ENCODE peak calls at places on chromosomes 1 and 21, in nine cellular contexts. One of them, this sample, is unnamed.

GRCh38 chr1:230899845-230900251 is 31.5 kb upstream of the C1orf198 start:
- DNase-seq in ACHN: no peak
- DNase-seq in activated CD4-positive, alpha-beta T cell treated with anti-CD3 and anti-CD28 coated beads, Interleukin-2, amount 50 U/mL, for 24 hours: no peak
- DNase-seq in pancreas: no peak
- DNase-seq in NCI-H2081: no peak
- DNase-seq in SK-N-SH: no peak
- DNase-seq in LNCaP clone FGC: no peak
- DNase-seq in stimulated activated CD4-positive, alpha-beta T cell treated with anti-CD3 and anti-CD28 coated beads, Interleukin-2, amount 100 ng/mL, for 48 hours: no peak
- DNase-seq in fibroblast of gingiva: peak
- DNase-seq in this sample: no peak

GRCh38 chr1:41640141-41640751 is 155.8 kb upstream of the EDN2 start:
- DNase-seq in activated CD4-positive, alpha-beta T cell treated with anti-CD3 and anti-CD28 coated beads, Interleukin-2, amount 50 U/mL, for 24 hours: no peak
- DNase-seq in LNCaP clone FGC: no peak
- DNase-seq in pancreas: no peak
- DNase-seq in stimulated activated CD4-positive, alpha-beta T cell treated with anti-CD3 and anti-CD28 coated beads, Interleukin-2, amount 100 ng/mL, for 48 hours: no peak
- DNase-seq in SK-N-SH: no peak
- DNase-seq in NCI-H2081: no peak
- DNase-seq in fibroblast of gingiva: no peak
- DNase-seq in ACHN: no peak
- DNase-seq in this sample: no peak

GRCh38 chr1:74508449-74508848 is 4.0 kb downstream of the LRRC53 start:
- DNase-seq in NCI-H2081: no peak
- DNase-seq in activated CD4-positive, alpha-beta T cell treated with anti-CD3 and anti-CD28 coated beads, Interleukin-2, amount 50 U/mL, for 24 hours: no peak
- DNase-seq in ACHN: no peak
- DNase-seq in LNCaP clone FGC: no peak
- DNase-seq in stimulated activated CD4-positive, alpha-beta T cell treated with anti-CD3 and anti-CD28 coated beads, Interleukin-2, amount 100 ng/mL, for 48 hours: no peak
- DNase-seq in SK-N-SH: peak
- DNase-seq in fibroblast of gingiva: no peak
- DNase-seq in pancreas: no peak
- DNase-seq in this sample: no peak

GRCh38 chr1:209041936-209042335 is 541.6 kb upstream of the CAMK1G start:
- DNase-seq in stimulated activated CD4-positive, alpha-beta T cell treated with anti-CD3 and anti-CD28 coated beads, Interleukin-2, amount 100 ng/mL, for 48 hours: no peak
- DNase-seq in NCI-H2081: no peak
- DNase-seq in LNCaP clone FGC: no peak
- DNase-seq in SK-N-SH: no peak
- DNase-seq in activated CD4-positive, alpha-beta T cell treated with anti-CD3 and anti-CD28 coated beads, Interleukin-2, amount 50 U/mL, for 24 hours: no peak
- DNase-seq in fibroblast of gingiva: no peak
- DNase-seq in ACHN: no peak
- DNase-seq in pancreas: no peak
- DNase-seq in this sample: no peak

GRCh38 chr1:119133987-119134386 is 6.5 kb downstream of the WARS2 start:
- DNase-seq in stimulated activated CD4-positive, alpha-beta T cell treated with anti-CD3 and anti-CD28 coated beads, Interleukin-2, amount 100 ng/mL, for 48 hours: no peak
- DNase-seq in pancreas: no peak
- DNase-seq in activated CD4-positive, alpha-beta T cell treated with anti-CD3 and anti-CD28 coated beads, Interleukin-2, amount 50 U/mL, for 24 hours: no peak
- DNase-seq in LNCaP clone FGC: no peak
- DNase-seq in ACHN: peak
- DNase-seq in SK-N-SH: no peak
- DNase-seq in fibroblast of gingiva: no peak
- DNase-seq in NCI-H2081: no peak
- DNase-seq in this sample: no peak

GRCh38 chr21:42473495-42474042 is 22.5 kb downstream of the RSPH1 start:
- DNase-seq in NCI-H2081: no peak
- DNase-seq in activated CD4-positive, alpha-beta T cell treated with anti-CD3 and anti-CD28 coated beads, Interleukin-2, amount 50 U/mL, for 24 hours: no peak
- DNase-seq in pancreas: no peak
- DNase-seq in SK-N-SH: no peak
- DNase-seq in ACHN: no peak
- DNase-seq in stimulated activated CD4-positive, alpha-beta T cell treated with anti-CD3 and anti-CD28 coated beads, Interleukin-2, amount 100 ng/mL, for 48 hours: no peak
- DNase-seq in fibroblast of gingiva: no peak
- DNase-seq in LNCaP clone FGC: no peak
- DNase-seq in this sample: no peak

GRCh38 chr1:216247937-216248336 is 175.3 kb downstream of the USH2A start:
- DNase-seq in activated CD4-positive, alpha-beta T cell treated with anti-CD3 and anti-CD28 coated beads, Interleukin-2, amount 50 U/mL, for 24 hours: no peak
- DNase-seq in LNCaP clone FGC: no peak
- DNase-seq in pancreas: no peak
- DNase-seq in NCI-H2081: no peak
- DNase-seq in ACHN: no peak
- DNase-seq in stimulated activated CD4-positive, alpha-beta T cell treated with anti-CD3 and anti-CD28 coated beads, Interleukin-2, amount 100 ng/mL, for 48 hours: no peak
- DNase-seq in SK-N-SH: no peak
- DNase-seq in fibroblast of gingiva: no peak
- DNase-seq in this sample: no peak

GRCh38 chr1:26281091-26281958 is 1.4 kb downstream of the SH3BGRL3 start:
- DNase-seq in LNCaP clone FGC: no peak
- DNase-seq in ACHN: no peak
- DNase-seq in fibroblast of gingiva: peak
- DNase-seq in pancreas: no peak
- DNase-seq in activated CD4-positive, alpha-beta T cell treated with anti-CD3 and anti-CD28 coated beads, Interleukin-2, amount 50 U/mL, for 24 hours: no peak
- DNase-seq in NCI-H2081: no peak
- DNase-seq in SK-N-SH: no peak
- DNase-seq in stimulated activated CD4-positive, alpha-beta T cell treated with anti-CD3 and anti-CD28 coated beads, Interleukin-2, amount 100 ng/mL, for 48 hours: no peak
- DNase-seq in this sample: no peak

GRCh38 chr1:193504920-193505319 is 318.5 kb upstream of the B3GALT2 start:
- DNase-seq in ACHN: no peak
- DNase-seq in LNCaP clone FGC: no peak
- DNase-seq in NCI-H2081: no peak
- DNase-seq in pancreas: no peak
- DNase-seq in stimulated activated CD4-positive, alpha-beta T cell treated with anti-CD3 and anti-CD28 coated beads, Interleukin-2, amount 100 ng/mL, for 48 hours: no peak
- DNase-seq in activated CD4-positive, alpha-beta T cell treated with anti-CD3 and anti-CD28 coated beads, Interleukin-2, amount 50 U/mL, for 24 hours: no peak
- DNase-seq in SK-N-SH: no peak
- DNase-seq in fibroblast of gingiva: no peak
- DNase-seq in this sample: no peak

GRCh38 chr21:31558839-31559367 is 100.6 kb upstream of the SOD1 start:
- DNase-seq in stimulated activated CD4-positive, alpha-beta T cell treated with anti-CD3 and anti-CD28 coated beads, Interleukin-2, amount 100 ng/mL, for 48 hours: peak
- DNase-seq in SK-N-SH: peak
- DNase-seq in LNCaP clone FGC: no peak
- DNase-seq in activated CD4-positive, alpha-beta T cell treated with anti-CD3 and anti-CD28 coated beads, Interleukin-2, amount 50 U/mL, for 24 hours: peak
- DNase-seq in NCI-H2081: peak
- DNase-seq in pancreas: peak
- DNase-seq in ACHN: peak
- DNase-seq in fibroblast of gingiva: peak
- DNase-seq in this sample: peak

GRCh38 chr21:41901099-41901498 is 22.0 kb upstream of the PRDM15 start:
- DNase-seq in fibroblast of gingiva: no peak
- DNase-seq in ACHN: no peak
- DNase-seq in SK-N-SH: no peak
- DNase-seq in LNCaP clone FGC: no peak
- DNase-seq in NCI-H2081: no peak
- DNase-seq in stimulated activated CD4-positive, alpha-beta T cell treated with anti-CD3 and anti-CD28 coated beads, Interleukin-2, amount 100 ng/mL, for 48 hours: peak
- DNase-seq in pancreas: peak
- DNase-seq in activated CD4-positive, alpha-beta T cell treated with anti-CD3 and anti-CD28 coated beads, Interleukin-2, amount 50 U/mL, for 24 hours: no peak
- DNase-seq in this sample: no peak

GRCh38 chr1:39800471-39800835 is 11.8 kb upstream of the BMP8B start:
- DNase-seq in NCI-H2081: no peak
- DNase-seq in SK-N-SH: no peak
- DNase-seq in stimulated activated CD4-positive, alpha-beta T cell treated with anti-CD3 and anti-CD28 coated beads, Interleukin-2, amount 100 ng/mL, for 48 hours: no peak
- DNase-seq in fibroblast of gingiva: no peak
- DNase-seq in activated CD4-positive, alpha-beta T cell treated with anti-CD3 and anti-CD28 coated beads, Interleukin-2, amount 50 U/mL, for 24 hours: no peak
- DNase-seq in ACHN: no peak
- DNase-seq in LNCaP clone FGC: no peak
- DNase-seq in pancreas: no peak
- DNase-seq in this sample: no peak

GRCh38 chr1:194176212-194176611 is 989.8 kb upstream of the B3GALT2 start:
- DNase-seq in activated CD4-positive, alpha-beta T cell treated with anti-CD3 and anti-CD28 coated beads, Interleukin-2, amount 50 U/mL, for 24 hours: no peak
- DNase-seq in stimulated activated CD4-positive, alpha-beta T cell treated with anti-CD3 and anti-CD28 coated beads, Interleukin-2, amount 100 ng/mL, for 48 hours: no peak
- DNase-seq in ACHN: no peak
- DNase-seq in LNCaP clone FGC: no peak
- DNase-seq in NCI-H2081: no peak
- DNase-seq in pancreas: no peak
- DNase-seq in fibroblast of gingiva: no peak
- DNase-seq in SK-N-SH: no peak
- DNase-seq in this sample: no peak

GRCh38 chr1:118905206-118905605 is 82.9 kb downstream of the TBX15 start:
- DNase-seq in LNCaP clone FGC: no peak
- DNase-seq in stimulated activated CD4-positive, alpha-beta T cell treated with anti-CD3 and anti-CD28 coated beads, Interleukin-2, amount 100 ng/mL, for 48 hours: no peak
- DNase-seq in ACHN: no peak
- DNase-seq in NCI-H2081: no peak
- DNase-seq in activated CD4-positive, alpha-beta T cell treated with anti-CD3 and anti-CD28 coated beads, Interleukin-2, amount 50 U/mL, for 24 hours: no peak
- DNase-seq in fibroblast of gingiva: no peak
- DNase-seq in pancreas: no peak
- DNase-seq in SK-N-SH: no peak
- DNase-seq in this sample: no peak

GRCh38 chr1:30371888-30372791 is 351.2 kb downstream of the MATN1 start:
- DNase-seq in LNCaP clone FGC: no peak
- DNase-seq in fibroblast of gingiva: no peak
- DNase-seq in NCI-H2081: no peak
- DNase-seq in activated CD4-positive, alpha-beta T cell treated with anti-CD3 and anti-CD28 coated beads, Interleukin-2, amount 50 U/mL, for 24 hours: no peak
- DNase-seq in stimulated activated CD4-positive, alpha-beta T cell treated with anti-CD3 and anti-CD28 coated beads, Interleukin-2, amount 100 ng/mL, for 48 hours: no peak
- DNase-seq in SK-N-SH: no peak
- DNase-seq in ACHN: no peak
- DNase-seq in pancreas: no peak
- DNase-seq in this sample: no peak

GRCh38 chr1:46300673-46301405 is 2.6 kb downstream of the LRRC41 start:
- DNase-seq in pancreas: no peak
- DNase-seq in LNCaP clone FGC: peak
- DNase-seq in fibroblast of gingiva: peak
- DNase-seq in ACHN: no peak
- DNase-seq in NCI-H2081: no peak
- DNase-seq in SK-N-SH: no peak
- DNase-seq in stimulated activated CD4-positive, alpha-beta T cell treated with anti-CD3 and anti-CD28 coated beads, Interleukin-2, amount 100 ng/mL, for 48 hours: no peak
- DNase-seq in activated CD4-positive, alpha-beta T cell treated with anti-CD3 and anti-CD28 coated beads, Interleukin-2, amount 50 U/mL, for 24 hours: no peak
- DNase-seq in this sample: no peak

GRCh38 chr1:83511327-83511726 is 487.6 kb downstream of the TTLL7 start:
- DNase-seq in pancreas: no peak
- DNase-seq in NCI-H2081: peak
- DNase-seq in fibroblast of gingiva: no peak
- DNase-seq in activated CD4-positive, alpha-beta T cell treated with anti-CD3 and anti-CD28 coated beads, Interleukin-2, amount 50 U/mL, for 24 hours: no peak
- DNase-seq in ACHN: no peak
- DNase-seq in LNCaP clone FGC: peak
- DNase-seq in stimulated activated CD4-positive, alpha-beta T cell treated with anti-CD3 and anti-CD28 coated beads, Interleukin-2, amount 100 ng/mL, for 48 hours: no peak
- DNase-seq in SK-N-SH: no peak
- DNase-seq in this sample: peak

GRCh38 chr1:168504064-168504837 is 39.5 kb downstream of the XCL2 start:
- DNase-seq in SK-N-SH: no peak
- DNase-seq in ACHN: no peak
- DNase-seq in NCI-H2081: no peak
- DNase-seq in fibroblast of gingiva: peak
- DNase-seq in stimulated activated CD4-positive, alpha-beta T cell treated with anti-CD3 and anti-CD28 coated beads, Interleukin-2, amount 100 ng/mL, for 48 hours: no peak
- DNase-seq in pancreas: peak
- DNase-seq in LNCaP clone FGC: peak
- DNase-seq in activated CD4-positive, alpha-beta T cell treated with anti-CD3 and anti-CD28 coated beads, Interleukin-2, amount 50 U/mL, for 24 hours: no peak
- DNase-seq in this sample: no peak

GRCh38 chr1:204623365-204623893 is 62.1 kb downstream of the LRRN2 start:
- DNase-seq in fibroblast of gingiva: no peak
- DNase-seq in pancreas: peak
- DNase-seq in stimulated activated CD4-positive, alpha-beta T cell treated with anti-CD3 and anti-CD28 coated beads, Interleukin-2, amount 100 ng/mL, for 48 hours: no peak
- DNase-seq in LNCaP clone FGC: no peak
- DNase-seq in activated CD4-positive, alpha-beta T cell treated with anti-CD3 and anti-CD28 coated beads, Interleukin-2, amount 50 U/mL, for 24 hours: no peak
- DNase-seq in NCI-H2081: no peak
- DNase-seq in SK-N-SH: peak
- DNase-seq in ACHN: peak
- DNase-seq in this sample: no peak

GRCh38 chr1:62903522-62903921 is 119.6 kb downstream of the ATG4C start:
- DNase-seq in fibroblast of gingiva: no peak
- DNase-seq in pancreas: no peak
- DNase-seq in stimulated activated CD4-positive, alpha-beta T cell treated with anti-CD3 and anti-CD28 coated beads, Interleukin-2, amount 100 ng/mL, for 48 hours: no peak
- DNase-seq in LNCaP clone FGC: no peak
- DNase-seq in activated CD4-positive, alpha-beta T cell treated with anti-CD3 and anti-CD28 coated beads, Interleukin-2, amount 50 U/mL, for 24 hours: no peak
- DNase-seq in ACHN: no peak
- DNase-seq in SK-N-SH: no peak
- DNase-seq in NCI-H2081: no peak
- DNase-seq in this sample: no peak

GRCh38 chr1:55474168-55474786 is 259.1 kb upstream of the USP24 start:
- DNase-seq in activated CD4-positive, alpha-beta T cell treated with anti-CD3 and anti-CD28 coated beads, Interleukin-2, amount 50 U/mL, for 24 hours: no peak
- DNase-seq in LNCaP clone FGC: no peak
- DNase-seq in SK-N-SH: no peak
- DNase-seq in fibroblast of gingiva: peak
- DNase-seq in stimulated activated CD4-positive, alpha-beta T cell treated with anti-CD3 and anti-CD28 coated beads, Interleukin-2, amount 100 ng/mL, for 48 hours: no peak
- DNase-seq in ACHN: no peak
- DNase-seq in pancreas: no peak
- DNase-seq in NCI-H2081: no peak
- DNase-seq in this sample: no peak

GRCh38 chr1:34053660-34054059 is 111.4 kb downstream of the CSMD2 start:
- DNase-seq in activated CD4-positive, alpha-beta T cell treated with anti-CD3 and anti-CD28 coated beads, Interleukin-2, amount 50 U/mL, for 24 hours: no peak
- DNase-seq in NCI-H2081: no peak
- DNase-seq in LNCaP clone FGC: no peak
- DNase-seq in stimulated activated CD4-positive, alpha-beta T cell treated with anti-CD3 and anti-CD28 coated beads, Interleukin-2, amount 100 ng/mL, for 48 hours: no peak
- DNase-seq in fibroblast of gingiva: no peak
- DNase-seq in ACHN: no peak
- DNase-seq in SK-N-SH: no peak
- DNase-seq in pancreas: no peak
- DNase-seq in this sample: no peak

GRCh38 chr1:212070720-212071302 is 35.3 kb downstream of the DTL start:
- DNase-seq in pancreas: no peak
- DNase-seq in activated CD4-positive, alpha-beta T cell treated with anti-CD3 and anti-CD28 coated beads, Interleukin-2, amount 50 U/mL, for 24 hours: no peak
- DNase-seq in stimulated activated CD4-positive, alpha-beta T cell treated with anti-CD3 and anti-CD28 coated beads, Interleukin-2, amount 100 ng/mL, for 48 hours: no peak
- DNase-seq in fibroblast of gingiva: peak
- DNase-seq in LNCaP clone FGC: no peak
- DNase-seq in NCI-H2081: peak
- DNase-seq in SK-N-SH: peak
- DNase-seq in ACHN: peak
- DNase-seq in this sample: peak

GRCh38 chr1:152347116-152347728 is 12.6 kb downstream of the FLG2 start:
- DNase-seq in SK-N-SH: peak
- DNase-seq in ACHN: peak
- DNase-seq in LNCaP clone FGC: peak
- DNase-seq in NCI-H2081: peak
- DNase-seq in stimulated activated CD4-positive, alpha-beta T cell treated with anti-CD3 and anti-CD28 coated beads, Interleukin-2, amount 100 ng/mL, for 48 hours: peak
- DNase-seq in fibroblast of gingiva: peak
- DNase-seq in activated CD4-positive, alpha-beta T cell treated with anti-CD3 and anti-CD28 coated beads, Interleukin-2, amount 50 U/mL, for 24 hours: peak
- DNase-seq in pancreas: no peak
- DNase-seq in this sample: peak

GRCh38 chr1:77906146-77906545 is 17.7 kb downstream of the NEXN start:
- DNase-seq in SK-N-SH: no peak
- DNase-seq in activated CD4-positive, alpha-beta T cell treated with anti-CD3 and anti-CD28 coated beads, Interleukin-2, amount 50 U/mL, for 24 hours: no peak
- DNase-seq in stimulated activated CD4-positive, alpha-beta T cell treated with anti-CD3 and anti-CD28 coated beads, Interleukin-2, amount 100 ng/mL, for 48 hours: no peak
- DNase-seq in pancreas: no peak
- DNase-seq in LNCaP clone FGC: no peak
- DNase-seq in NCI-H2081: no peak
- DNase-seq in fibroblast of gingiva: no peak
- DNase-seq in ACHN: no peak
- DNase-seq in this sample: no peak

GRCh38 chr1:47527653-47528272 is 89.9 kb downstream of the FOXD2 start:
- DNase-seq in ACHN: peak
- DNase-seq in fibroblast of gingiva: no peak
- DNase-seq in SK-N-SH: no peak
- DNase-seq in activated CD4-positive, alpha-beta T cell treated with anti-CD3 and anti-CD28 coated beads, Interleukin-2, amount 50 U/mL, for 24 hours: no peak
- DNase-seq in LNCaP clone FGC: no peak
- DNase-seq in stimulated activated CD4-positive, alpha-beta T cell treated with anti-CD3 and anti-CD28 coated beads, Interleukin-2, amount 100 ng/mL, for 48 hours: no peak
- DNase-seq in pancreas: no peak
- DNase-seq in NCI-H2081: peak
- DNase-seq in this sample: no peak

GRCh38 chr1:200488375-200489165 is 78.7 kb upstream of the ZNF281 start:
- DNase-seq in stimulated activated CD4-positive, alpha-beta T cell treated with anti-CD3 and anti-CD28 coated beads, Interleukin-2, amount 100 ng/mL, for 48 hours: peak
- DNase-seq in LNCaP clone FGC: no peak
- DNase-seq in fibroblast of gingiva: peak
- DNase-seq in ACHN: peak
- DNase-seq in NCI-H2081: peak
- DNase-seq in activated CD4-positive, alpha-beta T cell treated with anti-CD3 and anti-CD28 coated beads, Interleukin-2, amount 50 U/mL, for 24 hours: peak
- DNase-seq in SK-N-SH: peak
- DNase-seq in pancreas: peak
- DNase-seq in this sample: peak

GRCh38 chr21:41086551-41086950 is 81.4 kb upstream of the BACE2 start:
- DNase-seq in ACHN: no peak
- DNase-seq in fibroblast of gingiva: no peak
- DNase-seq in LNCaP clone FGC: no peak
- DNase-seq in activated CD4-positive, alpha-beta T cell treated with anti-CD3 and anti-CD28 coated beads, Interleukin-2, amount 50 U/mL, for 24 hours: no peak
- DNase-seq in SK-N-SH: peak
- DNase-seq in pancreas: no peak
- DNase-seq in stimulated activated CD4-positive, alpha-beta T cell treated with anti-CD3 and anti-CD28 coated beads, Interleukin-2, amount 100 ng/mL, for 48 hours: no peak
- DNase-seq in NCI-H2081: no peak
- DNase-seq in this sample: no peak

GRCh38 chr1:8763888-8764287 is 53.6 kb downstream of the RERE start:
- DNase-seq in NCI-H2081: no peak
- DNase-seq in activated CD4-positive, alpha-beta T cell treated with anti-CD3 and anti-CD28 coated beads, Interleukin-2, amount 50 U/mL, for 24 hours: no peak
- DNase-seq in fibroblast of gingiva: no peak
- DNase-seq in pancreas: no peak
- DNase-seq in stimulated activated CD4-positive, alpha-beta T cell treated with anti-CD3 and anti-CD28 coated beads, Interleukin-2, amount 100 ng/mL, for 48 hours: no peak
- DNase-seq in SK-N-SH: no peak
- DNase-seq in ACHN: no peak
- DNase-seq in LNCaP clone FGC: no peak
- DNase-seq in this sample: no peak

GRCh38 chr21:43287974-43288755 is 119.4 kb downstream of the CRYAA start:
- DNase-seq in ACHN: no peak
- DNase-seq in SK-N-SH: no peak
- DNase-seq in stimulated activated CD4-positive, alpha-beta T cell treated with anti-CD3 and anti-CD28 coated beads, Interleukin-2, amount 100 ng/mL, for 48 hours: no peak
- DNase-seq in fibroblast of gingiva: no peak
- DNase-seq in LNCaP clone FGC: peak
- DNase-seq in pancreas: no peak
- DNase-seq in activated CD4-positive, alpha-beta T cell treated with anti-CD3 and anti-CD28 coated beads, Interleukin-2, amount 50 U/mL, for 24 hours: no peak
- DNase-seq in NCI-H2081: no peak
- DNase-seq in this sample: no peak

GRCh38 chr1:98660941-98661543 is 479 bp upstream of the SNX7 start:
- DNase-seq in SK-N-SH: no peak
- DNase-seq in activated CD4-positive, alpha-beta T cell treated with anti-CD3 and anti-CD28 coated beads, Interleukin-2, amount 50 U/mL, for 24 hours: no peak
- DNase-seq in LNCaP clone FGC: no peak
- DNase-seq in stimulated activated CD4-positive, alpha-beta T cell treated with anti-CD3 and anti-CD28 coated beads, Interleukin-2, amount 100 ng/mL, for 48 hours: peak
- DNase-seq in NCI-H2081: no peak
- DNase-seq in ACHN: no peak
- DNase-seq in fibroblast of gingiva: peak
- DNase-seq in pancreas: no peak
- DNase-seq in this sample: no peak